ENCODE peak calls at places on chromosomes 16 and 17, in seven cellular contexts. One of them, this sample, is unnamed.
A peak's percentile ranks its signal among the peaks of the same experiment; 100 is the strongest.

GRCh38 chr17:5757306-5757907 is 173.1 kb upstream of the NLRP1 start:
- DNase-seq in SJSA1: no peak
- DNase-seq in neuronal stem cell: no peak
- DNase-seq in left ventricle myocardium inferior: no peak
- DNase-seq in psoas muscle: no peak
- DNase-seq in NCI-H1105: no peak
- DNase-seq in CD4-positive, alpha-beta T cell: no peak
- DNase-seq in this sample: no peak

GRCh38 chr17:57810740-57811632 is 38.9 kb downstream of the MRPS23 start:
- DNase-seq in SJSA1: peak; percentile 62
- DNase-seq in neuronal stem cell: no peak
- DNase-seq in left ventricle myocardium inferior: peak; percentile 61
- DNase-seq in psoas muscle: peak; percentile 65
- DNase-seq in NCI-H1105: peak; percentile 93
- DNase-seq in CD4-positive, alpha-beta T cell: no peak
- DNase-seq in this sample: no peak

GRCh38 chr17:79272666-79273219 is 198.1 kb downstream of the ENGASE start:
- DNase-seq in SJSA1: no peak
- DNase-seq in neuronal stem cell: no peak
- DNase-seq in left ventricle myocardium inferior: no peak
- DNase-seq in psoas muscle: no peak
- DNase-seq in NCI-H1105: peak; percentile 10
- DNase-seq in CD4-positive, alpha-beta T cell: no peak
- DNase-seq in this sample: no peak

GRCh38 chr17:73133911-73134649 is 30.7 kb upstream of the SSTR2 start:
- DNase-seq in SJSA1: no peak
- DNase-seq in neuronal stem cell: no peak
- DNase-seq in left ventricle myocardium inferior: no peak
- DNase-seq in psoas muscle: no peak
- DNase-seq in NCI-H1105: no peak
- DNase-seq in CD4-positive, alpha-beta T cell: no peak
- DNase-seq in this sample: no peak

GRCh38 chr17:78555741-78556401 is 21.3 kb downstream of the DNAH17 start:
- DNase-seq in SJSA1: no peak
- DNase-seq in neuronal stem cell: no peak
- DNase-seq in left ventricle myocardium inferior: no peak
- DNase-seq in psoas muscle: no peak
- DNase-seq in NCI-H1105: no peak
- DNase-seq in CD4-positive, alpha-beta T cell: no peak
- DNase-seq in this sample: no peak

GRCh38 chr17:15945493-15946209 is 721 bp downstream of the ADORA2B start:
- DNase-seq in SJSA1: no peak
- DNase-seq in neuronal stem cell: no peak
- DNase-seq in left ventricle myocardium inferior: no peak
- DNase-seq in psoas muscle: no peak
- DNase-seq in NCI-H1105: no peak
- DNase-seq in CD4-positive, alpha-beta T cell: no peak
- DNase-seq in this sample: no peak

GRCh38 chr17:82237746-82238561 is 9.1 kb downstream of the SLC16A3 start:
- DNase-seq in SJSA1: no peak
- DNase-seq in neuronal stem cell: no peak
- DNase-seq in left ventricle myocardium inferior: peak; percentile 14
- DNase-seq in psoas muscle: peak; percentile 61
- DNase-seq in NCI-H1105: no peak
- DNase-seq in CD4-positive, alpha-beta T cell: no peak
- DNase-seq in this sample: no peak

GRCh38 chr17:16491131-16491702 is 776 bp downstream of the LRRC75A start:
- DNase-seq in SJSA1: no peak
- DNase-seq in neuronal stem cell: no peak
- DNase-seq in left ventricle myocardium inferior: no peak
- DNase-seq in psoas muscle: peak; percentile 52
- DNase-seq in NCI-H1105: peak; percentile 47
- DNase-seq in CD4-positive, alpha-beta T cell: peak; percentile 9
- DNase-seq in this sample: no peak

GRCh38 chr16:17817943-17818342 is 347.2 kb upstream of the XYLT1 start:
- DNase-seq in SJSA1: no peak
- DNase-seq in neuronal stem cell: no peak
- DNase-seq in left ventricle myocardium inferior: no peak
- DNase-seq in psoas muscle: no peak
- DNase-seq in NCI-H1105: no peak
- DNase-seq in CD4-positive, alpha-beta T cell: no peak
- DNase-seq in this sample: no peak

GRCh38 chr17:80872999-80873951 is 118.4 kb upstream of the CHMP6 start:
- DNase-seq in SJSA1: peak; percentile 47
- DNase-seq in neuronal stem cell: peak; percentile 75
- DNase-seq in left ventricle myocardium inferior: peak; percentile 39
- DNase-seq in psoas muscle: peak; percentile 77
- DNase-seq in NCI-H1105: no peak
- DNase-seq in CD4-positive, alpha-beta T cell: no peak
- DNase-seq in this sample: no peak

GRCh38 chr17:75536401-75536800 is 10.9 kb downstream of the LLGL2 start:
- DNase-seq in SJSA1: no peak
- DNase-seq in neuronal stem cell: no peak
- DNase-seq in left ventricle myocardium inferior: no peak
- DNase-seq in psoas muscle: no peak
- DNase-seq in NCI-H1105: no peak
- DNase-seq in CD4-positive, alpha-beta T cell: no peak
- DNase-seq in this sample: no peak

GRCh38 chr16:49330562-49331201 is 42.9 kb upstream of the C16orf78 start:
- DNase-seq in SJSA1: no peak
- DNase-seq in neuronal stem cell: no peak
- DNase-seq in left ventricle myocardium inferior: no peak
- DNase-seq in psoas muscle: no peak
- DNase-seq in NCI-H1105: no peak
- DNase-seq in CD4-positive, alpha-beta T cell: no peak
- DNase-seq in this sample: no peak

GRCh38 chr16:17382514-17382913 is 88.2 kb downstream of the XYLT1 start:
- DNase-seq in SJSA1: no peak
- DNase-seq in neuronal stem cell: no peak
- DNase-seq in left ventricle myocardium inferior: no peak
- DNase-seq in psoas muscle: no peak
- DNase-seq in NCI-H1105: no peak
- DNase-seq in CD4-positive, alpha-beta T cell: no peak
- DNase-seq in this sample: no peak

GRCh38 chr17:46063239-46063638 is 64.2 kb downstream of the STH start:
- DNase-seq in SJSA1: peak; percentile 74
- DNase-seq in neuronal stem cell: no peak
- DNase-seq in left ventricle myocardium inferior: no peak
- DNase-seq in psoas muscle: no peak
- DNase-seq in NCI-H1105: no peak
- DNase-seq in CD4-positive, alpha-beta T cell: no peak
- DNase-seq in this sample: no peak

GRCh38 chr17:32971171-32971570 is 20.5 kb upstream of the SPACA3 start:
- DNase-seq in SJSA1: no peak
- DNase-seq in neuronal stem cell: no peak
- DNase-seq in left ventricle myocardium inferior: no peak
- DNase-seq in psoas muscle: no peak
- DNase-seq in NCI-H1105: no peak
- DNase-seq in CD4-positive, alpha-beta T cell: no peak
- DNase-seq in this sample: no peak

GRCh38 chr17:81252336-81253329 is 13.5 kb downstream of the NDUFAF8 start:
- DNase-seq in SJSA1: no peak
- DNase-seq in neuronal stem cell: no peak
- DNase-seq in left ventricle myocardium inferior: no peak
- DNase-seq in psoas muscle: no peak
- DNase-seq in NCI-H1105: no peak
- DNase-seq in CD4-positive, alpha-beta T cell: no peak
- DNase-seq in this sample: no peak

GRCh38 chr17:33989357-33990148 is 265.5 kb upstream of the CCL2 start:
- DNase-seq in SJSA1: no peak
- DNase-seq in neuronal stem cell: no peak
- DNase-seq in left ventricle myocardium inferior: no peak
- DNase-seq in psoas muscle: no peak
- DNase-seq in NCI-H1105: no peak
- DNase-seq in CD4-positive, alpha-beta T cell: no peak
- DNase-seq in this sample: no peak

GRCh38 chr16:89155184-89155679 is 16.3 kb upstream of the CDH15 start:
- DNase-seq in SJSA1: no peak
- DNase-seq in neuronal stem cell: no peak
- DNase-seq in left ventricle myocardium inferior: peak; percentile 73
- DNase-seq in psoas muscle: peak; percentile 84
- DNase-seq in NCI-H1105: no peak
- DNase-seq in CD4-positive, alpha-beta T cell: no peak
- DNase-seq in this sample: no peak

GRCh38 chr17:41082565-41083136 is 1.3 kb upstream of the KRTAP4-7 start:
- DNase-seq in SJSA1: peak; percentile 61
- DNase-seq in neuronal stem cell: no peak
- DNase-seq in left ventricle myocardium inferior: no peak
- DNase-seq in psoas muscle: no peak
- DNase-seq in NCI-H1105: no peak
- DNase-seq in CD4-positive, alpha-beta T cell: no peak
- DNase-seq in this sample: no peak

GRCh38 chr17:27569884-27570577 is 61.0 kb upstream of the LGALS9 start:
- DNase-seq in SJSA1: no peak
- DNase-seq in neuronal stem cell: no peak
- DNase-seq in left ventricle myocardium inferior: no peak
- DNase-seq in psoas muscle: peak; percentile 20
- DNase-seq in NCI-H1105: no peak
- DNase-seq in CD4-positive, alpha-beta T cell: no peak
- DNase-seq in this sample: no peak

GRCh38 chr17:72434991-72435618 is 314.3 kb downstream of the SOX9 start:
- DNase-seq in SJSA1: no peak
- DNase-seq in neuronal stem cell: no peak
- DNase-seq in left ventricle myocardium inferior: no peak
- DNase-seq in psoas muscle: no peak
- DNase-seq in NCI-H1105: no peak
- DNase-seq in CD4-positive, alpha-beta T cell: no peak
- DNase-seq in this sample: no peak

GRCh38 chr17:9926150-9926804 is 21.2 kb upstream of the RCVRN start:
- DNase-seq in SJSA1: no peak
- DNase-seq in neuronal stem cell: no peak
- DNase-seq in left ventricle myocardium inferior: peak; percentile 6
- DNase-seq in psoas muscle: no peak
- DNase-seq in NCI-H1105: no peak
- DNase-seq in CD4-positive, alpha-beta T cell: no peak
- DNase-seq in this sample: no peak

GRCh38 chr17:20074001-20074400 is 64.8 kb downstream of the SPECC1 start:
- DNase-seq in SJSA1: no peak
- DNase-seq in neuronal stem cell: no peak
- DNase-seq in left ventricle myocardium inferior: no peak
- DNase-seq in psoas muscle: no peak
- DNase-seq in NCI-H1105: no peak
- DNase-seq in CD4-positive, alpha-beta T cell: no peak
- DNase-seq in this sample: no peak

GRCh38 chr17:77756028-77756427 is 202.5 kb upstream of the TNRC6C start:
- DNase-seq in SJSA1: no peak
- DNase-seq in neuronal stem cell: no peak
- DNase-seq in left ventricle myocardium inferior: no peak
- DNase-seq in psoas muscle: no peak
- DNase-seq in NCI-H1105: no peak
- DNase-seq in CD4-positive, alpha-beta T cell: no peak
- DNase-seq in this sample: no peak

GRCh38 chr16:67966549-67967182 is 1.8 kb downstream of the SLC12A4 start:
- DNase-seq in SJSA1: peak; percentile 34
- DNase-seq in neuronal stem cell: no peak
- DNase-seq in left ventricle myocardium inferior: no peak
- DNase-seq in psoas muscle: no peak
- DNase-seq in NCI-H1105: no peak
- DNase-seq in CD4-positive, alpha-beta T cell: no peak
- DNase-seq in this sample: no peak

GRCh38 chr16:74462361-74462760 is 41.1 kb upstream of the CLEC18B start:
- DNase-seq in SJSA1: no peak
- DNase-seq in neuronal stem cell: no peak
- DNase-seq in left ventricle myocardium inferior: no peak
- DNase-seq in psoas muscle: no peak
- DNase-seq in NCI-H1105: no peak
- DNase-seq in CD4-positive, alpha-beta T cell: no peak
- DNase-seq in this sample: no peak

GRCh38 chr16:83964684-83965443 is 3.2 kb upstream of the NECAB2 start:
- DNase-seq in SJSA1: no peak
- DNase-seq in neuronal stem cell: no peak
- DNase-seq in left ventricle myocardium inferior: no peak
- DNase-seq in psoas muscle: no peak
- DNase-seq in NCI-H1105: no peak
- DNase-seq in CD4-positive, alpha-beta T cell: no peak
- DNase-seq in this sample: no peak

GRCh38 chr17:77869665-77870132 is 88.8 kb upstream of the TNRC6C start:
- DNase-seq in SJSA1: no peak
- DNase-seq in neuronal stem cell: no peak
- DNase-seq in left ventricle myocardium inferior: no peak
- DNase-seq in psoas muscle: peak; percentile 63
- DNase-seq in NCI-H1105: no peak
- DNase-seq in CD4-positive, alpha-beta T cell: no peak
- DNase-seq in this sample: no peak

This sample was measured in T follicular helper cell.